ENCODE peak calls at places on chromosomes 5 and 9, in ten cellular contexts. L is breast epithelium, M is IMR-90, F is mucosa of descending colon, B is left ventricle myocardium inferior, V is HCT116, X is Peyer's patch, T is right lobe of liver, U is suprapubic skin, S is stomach. I is an unnamed sample.

GRCh38 chr5:134005415-134006118 is 792 bp upstream of the VDAC1 start:
- DNase-seq in L (no peak), M (no peak), F (peak; percentile 64), B (peak; percentile 51), V (no peak), X (peak; percentile 70), T (peak; percentile 57), U (peak; percentile 73), S (peak; percentile 50), I (peak; percentile 86)

GRCh38 chr9:21806644-21807043 is 4.2 kb downstream of the MTAP start:
- DNase-seq in L (no peak), M (no peak), F (no peak), B (peak; percentile 26), V (no peak), X (no peak), T (no peak), U (no peak), S (no peak), I (no peak)

GRCh38 chr9:385818-386398 is 171.2 kb downstream of the DOCK8 start:
- DNase-seq in L (no peak), M (peak; percentile 52), F (peak; percentile 74), B (no peak), V (peak; percentile 52), X (no peak), T (no peak), U (no peak), S (peak; percentile 57), I (no peak)

GRCh38 chr9:93304574-93305496 is 120.9 kb downstream of the WNK2 start:
- DNase-seq in L (peak; percentile 65), M (peak; percentile 41), F (peak; percentile 65), B (peak; percentile 50), V (no peak), X (peak; percentile 68), T (no peak), U (peak; percentile 66), S (peak; percentile 65), I (peak; percentile 70)

GRCh38 chr5:108687599-108688220 is 60.0 kb upstream of the FER start:
- DNase-seq in L (no peak), M (no peak), F (no peak), B (no peak), V (no peak), X (no peak), T (no peak), U (no peak), S (no peak), I (no peak)

GRCh38 chr5:157870837-157871834 is 12.2 kb upstream of the CLINT1 start:
- DNase-seq in L (no peak), M (peak; percentile 54), F (no peak), B (no peak), V (peak; percentile 55), X (no peak), T (no peak), U (no peak), S (no peak), I (no peak)

GRCh38 chr9:74598874-74599273 is 101.7 kb downstream of the RORB start:
- DNase-seq in L (no peak), M (no peak), F (no peak), B (no peak), V (no peak), X (no peak), T (no peak), U (no peak), S (no peak), I (no peak)

GRCh38 chr5:151896041-151896691 is 28.5 kb downstream of the GLRA1 start:
- DNase-seq in L (no peak), M (peak; percentile 51), F (no peak), B (no peak), V (no peak), X (no peak), T (no peak), U (no peak), S (no peak), I (no peak)

GRCh38 chr5:168377525-168377924 is 86.1 kb downstream of the WWC1 start:
- DNase-seq in L (no peak), M (no peak), F (no peak), B (no peak), V (no peak), X (no peak), T (no peak), U (no peak), S (no peak), I (no peak)

GRCh38 chr5:143177263-143177994 is 226.1 kb downstream of the NR3C1 start:
- DNase-seq in L (no peak), M (peak; percentile 99), F (no peak), B (no peak), V (no peak), X (no peak), T (no peak), U (no peak), S (peak; percentile 65), I (no peak)

GRCh38 chr5:54379590-54379989 is 69.2 kb upstream of the ARL15 start:
- DNase-seq in L (no peak), M (no peak), F (no peak), B (no peak), V (no peak), X (no peak), T (no peak), U (no peak), S (no peak), I (no peak)
- TF ChIP-seq CTCF in L (no peak), M (no peak), F (no peak), B (no peak), V (no peak), X (no peak), T (no peak), U (no peak), S (no peak), I (no peak)

DNA sequence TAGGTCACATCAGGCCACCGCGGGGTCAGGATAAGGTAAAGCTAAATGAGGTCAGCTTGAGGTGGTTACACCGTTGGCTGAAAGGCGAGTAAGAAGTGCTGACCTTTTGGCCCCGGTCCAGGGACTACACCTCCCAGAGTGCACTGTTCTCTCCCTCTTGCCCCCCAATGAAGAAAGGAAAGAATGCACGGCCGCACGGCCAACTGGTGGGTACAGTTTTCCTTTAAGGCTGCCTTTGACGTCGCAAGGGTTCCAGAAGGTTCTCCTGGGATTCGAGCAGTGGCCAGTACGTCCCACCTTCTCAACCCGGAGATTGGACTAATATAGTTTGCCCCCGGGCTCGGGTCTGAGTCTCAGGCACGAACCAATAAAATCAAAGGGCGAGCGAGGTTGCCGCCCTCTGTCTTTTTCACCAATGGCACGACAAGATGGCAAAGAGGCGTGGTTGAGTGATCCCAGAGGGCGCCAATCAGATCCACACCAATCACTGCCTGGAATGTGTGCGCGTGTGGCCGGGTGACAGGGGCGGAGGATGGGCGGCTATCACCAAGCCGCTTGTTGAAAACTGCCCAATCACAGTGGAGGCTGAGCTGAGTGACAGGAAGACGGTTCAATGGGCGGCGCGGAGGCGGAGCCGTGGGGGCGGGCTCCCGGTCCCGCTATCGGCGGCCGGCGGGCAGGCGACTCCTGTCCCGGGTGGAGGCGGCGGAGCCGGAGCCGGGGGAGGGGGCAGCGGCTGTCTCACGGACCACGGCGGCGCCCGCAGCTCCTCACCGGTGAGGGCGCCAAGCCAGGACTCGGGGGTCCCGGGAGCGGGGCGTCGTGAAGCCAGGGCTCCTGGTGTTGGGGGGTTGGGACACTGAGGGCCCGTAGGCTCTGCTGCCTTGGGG is at the start of gene DNAJB5:
- DNase-seq in L (peak; percentile 100), M (peak; percentile 100), F (peak; percentile 98), B (peak; percentile 99), V (peak; percentile 99), X (peak; percentile 99), T (peak; percentile 99), U (peak; percentile 99), S (peak; percentile 99), I (peak; percentile 97)
- H3K4me1 ChIP-seq in L (peaks cover 3% of the 10 kb centered on the region), M (peaks cover 33% of the 10 kb centered on the region), F (peaks cover 4% of the 10 kb centered on the region), B (peaks cover 57% of the 10 kb centered on the region), V (peaks cover 21% of the 10 kb centered on the region), X (peaks cover 24% of the 10 kb centered on the region), T (peaks cover 5% of the 10 kb centered on the region), U (peaks cover 67% of the 10 kb centered on the region), S (peaks cover 52% of the 10 kb centered on the region), I (peaks cover 18% of the 10 kb centered on the region)

GRCh38 chr5:19855929-19856328 is 132.1 kb downstream of the CDH18 start:
- DNase-seq in L (no peak), M (peak; percentile 73), F (no peak), B (no peak), V (no peak), X (no peak), T (no peak), U (no peak), S (no peak), I (no peak)

GRCh38 chr5:19855453-19855852 is 132.5 kb downstream of the CDH18 start:
- DNase-seq in L (no peak), M (no peak), F (no peak), B (no peak), V (no peak), X (no peak), T (no peak), U (no peak), S (no peak), I (no peak)

GRCh38 chr5:19862711-19863110 is 125.3 kb downstream of the CDH18 start:
- DNase-seq in L (no peak), M (no peak), F (no peak), B (no peak), V (no peak), X (no peak), T (no peak), U (no peak), S (no peak), I (no peak)

GRCh38 chr5:19855031-19855430 is 133.0 kb downstream of the CDH18 start:
- DNase-seq in L (no peak), M (peak; percentile 51), F (no peak), B (no peak), V (no peak), X (no peak), T (no peak), U (no peak), S (no peak), I (no peak)

DNA sequence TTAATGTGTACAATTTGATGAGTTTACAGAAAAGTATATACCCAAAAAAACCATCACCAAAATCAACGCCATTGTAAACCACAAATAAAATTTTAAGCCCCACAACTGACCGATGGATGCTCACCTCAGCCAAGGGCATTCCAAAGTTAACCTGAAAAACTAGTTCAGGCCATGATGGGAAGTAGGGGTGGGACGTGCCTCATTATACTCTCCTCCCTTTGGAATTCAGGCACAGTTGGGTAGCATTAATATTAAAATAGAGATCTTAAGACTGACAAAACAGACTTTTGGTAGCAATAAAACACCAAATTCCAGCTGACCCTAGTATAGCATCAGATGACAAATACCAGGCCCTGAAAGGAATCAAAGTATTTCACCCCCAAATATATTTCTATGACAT is 129.0 kb downstream of the CDH18 start:
- DNase-seq in L (no peak), M (no peak), F (no peak), B (no peak), V (no peak), X (no peak), T (no peak), U (no peak), S (no peak), I (no peak)
- TF ChIP-seq CTCF in L (no peak), M (no peak), F (no peak), B (no peak), V (no peak), X (no peak), T (no peak), U (no peak), S (no peak), I (no peak)

DNA sequence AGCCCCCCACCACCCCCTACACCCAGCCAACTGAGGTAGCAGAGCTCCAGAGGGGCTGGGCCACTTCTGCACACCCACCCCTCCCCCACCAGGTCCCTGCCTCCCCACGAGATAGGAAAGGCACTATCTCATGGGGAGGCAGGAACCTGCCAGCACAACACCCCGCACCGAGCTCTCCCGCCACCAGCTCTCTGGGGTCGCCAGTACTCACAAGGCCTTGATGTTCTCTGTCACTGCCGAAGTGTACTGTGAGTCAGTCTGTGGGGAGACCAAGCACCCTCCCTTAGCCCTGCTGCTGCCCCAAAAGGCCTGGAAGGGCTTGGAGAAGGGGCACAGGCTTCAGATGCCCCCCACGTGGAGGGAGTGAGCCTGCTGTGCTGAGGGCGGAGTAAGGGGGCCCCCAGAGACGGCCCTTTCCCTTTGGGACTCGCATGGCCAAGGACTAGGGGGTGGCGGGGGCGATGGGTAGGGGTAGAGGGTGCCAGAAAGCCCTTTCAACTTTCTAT is 5.9 kb downstream of the MGAT4B start:
- DNase-seq in L (no peak), M (no peak), F (peak; percentile 27), B (no peak), V (no peak), X (no peak), T (peak; percentile 45), U (no peak), S (no peak), I (peak; percentile 72)
- H3K4me1 ChIP-seq in L (peaks cover 9% of the 10 kb centered on the region), M (peaks cover 23% of the 10 kb centered on the region), F (peaks cover 46% of the 10 kb centered on the region), B (peaks cover 67% of the 10 kb centered on the region), V (peaks cover 31% of the 10 kb centered on the region), X (peaks cover 46% of the 10 kb centered on the region), T (peaks cover 37% of the 10 kb centered on the region), U (peaks cover 60% of the 10 kb centered on the region), S (peaks cover 59% of the 10 kb centered on the region), I (peaks cover 28% of the 10 kb centered on the region)